ENCODE peak calls at places on chromosomes 4 and X, in eight cellular contexts. K is posterior vena cava; X is hypothalamus; O is WTC11; C is stomach; Z is substantia nigra; L is naive thymus-derived CD8-positive, alpha-beta T cell; P is uterus. J is an unnamed sample.

GRCh38 chrX:40147399-40148188 is 49.8 kb upstream of the BCOR start:
- DNase-seq in P (no peak), X (no peak), K (no peak), L (no peak), C (no peak), O (peak; percentile 29), Z (no peak), J (no peak)

GRCh38 chr4:111512081-111512774 is 633.0 kb upstream of the FAM241A start:
- DNase-seq in X (no peak), P (no peak), Z (no peak), K (no peak), C (no peak), L (no peak), O (no peak), J (no peak)

GRCh38 chr4:86220137-86220536 is 139.7 kb downstream of the MAPK10 start:
- DNase-seq in K (no peak), L (no peak), Z (no peak), C (no peak), X (no peak), P (no peak), O (no peak), J (no peak)

GRCh38 chr4:95360256-95360903 is 188.4 kb downstream of the UNC5C start:
- DNase-seq in X (no peak), O (no peak), K (no peak), C (no peak), L (no peak), Z (no peak), P (no peak), J (no peak)

GRCh38 chr4:176139518-176139917 is 55.9 kb downstream of the SPATA4 start:
- DNase-seq in L (no peak), O (no peak), C (no peak), P (no peak), Z (no peak), X (no peak), K (no peak), J (no peak)

GRCh38 chrX:40189621-40190020 is 91.9 kb upstream of the BCOR start:
- DNase-seq in X (no peak), O (no peak), K (no peak), L (no peak), P (no peak), C (no peak), Z (no peak), J (no peak)

GRCh38 chr4:37767546-37767945 is 58.9 kb upstream of the PGM2 start:
- DNase-seq in Z (no peak), O (no peak), X (no peak), C (peak; percentile 77), L (no peak), P (peak; percentile 29), K (peak; percentile 92), J (no peak)

GRCh38 chr4:166965562-166965961 is 268.7 kb downstream of the SPOCK3 start:
- DNase-seq in Z (no peak), O (no peak), C (no peak), P (no peak), X (no peak), L (no peak), K (no peak), J (no peak)

GRCh38 chr4:41692717-41693345 is 55.7 kb downstream of the PHOX2B start:
- DNase-seq in P (peak; percentile 16), L (no peak), C (peak; percentile 56), O (peak; percentile 62), K (peak; percentile 80), X (no peak), Z (no peak), J (no peak)

GRCh38 chr4:26217429-26217828 is 103.4 kb upstream of the RBPJ start:
- DNase-seq in Z (no peak), K (no peak), O (no peak), C (no peak), P (no peak), X (no peak), L (no peak), J (no peak)

GRCh38 chrX:31423575-31424284 is 351.9 kb upstream of the FTHL17 start:
- DNase-seq in O (peak; percentile 23), K (no peak), P (no peak), X (no peak), Z (no peak), C (peak; percentile 35), L (no peak), J (no peak)

GRCh38 chr4:69025191-69025998 is 70.9 kb upstream of the UGT2B7 start:
- DNase-seq in O (peak; percentile 47), C (no peak), X (no peak), K (no peak), Z (no peak), P (no peak), L (no peak), J (no peak)

GRCh38 chrX:30935985-30936384 is 46.9 kb upstream of the TAB3 start:
- DNase-seq in K (no peak), Z (no peak), P (no peak), C (peak; percentile 38), X (no peak), L (no peak), O (peak; percentile 20), J (no peak)

GRCh38 chrX:37912797-37913196 is 65.4 kb upstream of the DYNLT3 start:
- DNase-seq in L (no peak), K (no peak), P (no peak), O (no peak), X (no peak), Z (no peak), C (no peak), J (no peak)

GRCh38 chrX:1582686-1583437 is 8.5 kb upstream of the AKAP17A start:
- DNase-seq in L (no peak), C (peak; percentile 25), O (no peak), K (peak; percentile 54), X (no peak), P (no peak), Z (no peak), J (no peak)

GRCh38 chrX:130994671-130995070 is 63.5 kb upstream of the ARHGAP36 start:
- DNase-seq in Z (no peak), O (peak; percentile 24), X (no peak), L (no peak), P (no peak), K (no peak), C (no peak), J (no peak)

GRCh38 chrX:119427024-119427794 is 28.1 kb downstream of the SLC25A43 start:
- DNase-seq in Z (no peak), O (no peak), L (peak; percentile 1), P (no peak), C (no peak), X (no peak), K (no peak), J (peak; percentile 16)

GRCh38 chrX:15073313-15073712 is 196.6 kb downstream of the ASB9 start:
- DNase-seq in X (no peak), P (no peak), C (no peak), L (no peak), K (no peak), O (no peak), Z (no peak), J (no peak)

GRCh38 chrX:45421806-45422205 is 221.1 kb upstream of the DIPK2B start:
- DNase-seq in O (no peak), Z (no peak), P (no peak), K (no peak), C (no peak), L (no peak), X (no peak), J (no peak)

GRCh38 chrX:17441965-17442364 is 67.0 kb downstream of the NHS start:
- DNase-seq in K (no peak), P (no peak), O (no peak), X (no peak), C (no peak), Z (no peak), L (no peak), J (no peak)

GRCh38 chrX:53479295-53479694 is 45.1 kb upstream of the HSD17B10 start:
- DNase-seq in C (no peak), O (no peak), P (no peak), K (no peak), L (no peak), Z (no peak), X (no peak), J (no peak)

GRCh38 chr4:26074672-26075071 is 160.7 kb downstream of the SMIM20 start:
- DNase-seq in Z (no peak), L (no peak), O (no peak), P (no peak), K (no peak), X (no peak), C (no peak), J (no peak)

GRCh38 chrX:119790977-119791436 is 423 bp downstream of the RPL39 start:
- DNase-seq in Z (no peak), C (no peak), P (peak; percentile 21), K (no peak), L (peak; percentile 26), O (no peak), X (no peak), J (no peak)

GRCh38 chr4:169604131-169604900 is 8.1 kb downstream of the NEK1 start:
- DNase-seq in C (no peak), Z (no peak), P (no peak), O (no peak), X (no peak), K (no peak), L (no peak), J (no peak)

GRCh38 chr4:42104521-42104920 is 47.9 kb downstream of the BEND4 start:
- DNase-seq in P (no peak), Z (no peak), K (no peak), C (no peak), X (no peak), O (no peak), L (no peak), J (no peak)

GRCh38 chr4:73211968-73212367 is 46.6 kb downstream of the ANKRD17 start:
- DNase-seq in O (no peak), X (no peak), L (no peak), K (no peak), C (no peak), Z (no peak), P (no peak), J (no peak)

GRCh38 chr4:8504279-8505007 is 63.9 kb downstream of the TRMT44 start:
- DNase-seq in L (no peak), P (peak; percentile 22), K (peak; percentile 73), O (no peak), X (no peak), Z (no peak), C (peak; percentile 76), J (no peak)

GRCh38 chr4:17236686-17237085 is 275.2 kb downstream of the QDPR start:
- DNase-seq in L (no peak), K (no peak), O (no peak), X (no peak), C (no peak), Z (no peak), P (no peak), J (no peak)

J was measured in CD8-positive, alpha-beta memory T cell.